ENCODE peak calls at places on chromosomes 1 and 21, in five cellular contexts. T is A549, W is endothelial cell of umbilical vein, V is PC-9, R is mammary epithelial cell. D is an unnamed sample.
A peak's percentile ranks its signal among the peaks of the same experiment; 100 is the strongest.

GRCh38 chr1:188986751-188987417 is 1490.8 kb downstream of the BRINP3 start:
- DNase-seq in W (no peak), T (no peak), V (no peak), R (no peak), D (no peak)

GRCh38 chr21:37454869-37455503 is 88.4 kb downstream of the DYRK1A start:
- DNase-seq in W (no peak), V (peak; percentile 7), T (no peak), R (no peak), D (no peak)

GRCh38 chr1:111505641-111506119 is 2.2 kb upstream of the ADORA3 start:
- DNase-seq in T (no peak), R (no peak), V (no peak), W (no peak), D (no peak)

GRCh38 chr1:214074477-214074876 is 86.7 kb downstream of the PROX1 start:
- DNase-seq in T (no peak), V (no peak), R (no peak), W (peak; percentile 5), D (no peak)

GRCh38 chr1:5493708-5494390 is 498.4 kb downstream of the NPHP4 start:
- DNase-seq in R (no peak), V (no peak), T (no peak), W (no peak), D (no peak)

GRCh38 chr1:44655609-44656008 is 18.7 kb downstream of the TMEM53 start:
- DNase-seq in T (peak; percentile 22), W (peak; percentile 26), V (peak; percentile 41), R (no peak), D (no peak)

GRCh38 chr1:182301467-182302198 is 90.0 kb downstream of the GLUL start:
- DNase-seq in R (peak; percentile 80), T (no peak), W (no peak), V (no peak), D (peak; percentile 56)

GRCh38 chr1:211825990-211826389 is 4.6 kb downstream of the LPGAT1 start:
- DNase-seq in T (no peak), R (peak; percentile 17), V (no peak), W (no peak), D (peak; percentile 81)

GRCh38 chr21:41141031-41141457 is 26.9 kb upstream of the BACE2 start:
- DNase-seq in W (peak; percentile 40), R (peak; percentile 69), T (no peak), V (peak; percentile 52), D (no peak)

GRCh38 chr1:178540646-178541045 is 27.7 kb downstream of the TEX35 start:
- DNase-seq in V (no peak), T (no peak), W (no peak), R (peak; percentile 36), D (peak; percentile 79)

GRCh38 chr21:15522148-15522547 is 207.6 kb upstream of the USP25 start:
- DNase-seq in V (no peak), T (no peak), R (no peak), W (no peak), D (no peak)

GRCh38 chr21:35743571-35743970 is 316.8 kb downstream of the SETD4 start:
- DNase-seq in R (peak; percentile 45), W (no peak), V (no peak), T (no peak), D (peak; percentile 21)

GRCh38 chr1:38029081-38029681 is 16.6 kb downstream of the UTP11 start:
- DNase-seq in W (no peak), V (no peak), R (no peak), T (no peak), D (peak; percentile 46)

GRCh38 chr1:63634471-63634870 is 41.3 kb downstream of the PGM1 start:
- DNase-seq in T (no peak), V (no peak), R (no peak), W (no peak), D (no peak)

GRCh38 chr1:5953386-5953785 is 38.8 kb downstream of the NPHP4 start:
- DNase-seq in T (no peak), W (no peak), V (no peak), R (no peak), D (no peak)

GRCh38 chr1:45682942-45683341 is 3.4 kb downstream of the GPBP1L1 start:
- DNase-seq in W (no peak), T (no peak), V (no peak), R (no peak), D (no peak)

GRCh38 chr21:17089121-17089520 is 423.7 kb upstream of the CXADR start:
- DNase-seq in T (no peak), V (no peak), R (no peak), W (peak; percentile 4), D (peak; percentile 60)

GRCh38 chr1:94120983-94121382 is at the start of gene ABCA4:
- DNase-seq in R (no peak), T (no peak), V (no peak), W (no peak), D (no peak)

GRCh38 chr1:227893696-227894305 is 53.9 kb downstream of the WNT9A start:
- DNase-seq in V (peak; percentile 87), T (no peak), W (no peak), R (peak; percentile 60), D (no peak)

GRCh38 chr1:31306278-31306677 is 9.4 kb downstream of the ZCCHC17 start:
- DNase-seq in V (no peak), W (peak; percentile 81), R (peak; percentile 89), T (peak; percentile 10), D (peak; percentile 93)

GRCh38 chr1:174692313-174692712 is 244.5 kb downstream of the GPR52 start:
- DNase-seq in V (no peak), T (peak; percentile 9), W (no peak), R (peak; percentile 5), D (peak; percentile 41)

GRCh38 chr1:193634470-193634869 is 448.1 kb upstream of the B3GALT2 start:
- DNase-seq in V (no peak), R (no peak), T (no peak), W (no peak), D (no peak)
- H3K4me2 ChIP-seq in V (no peak overlapping the region), R (no peak overlapping the region), T (no peak overlapping the region), W (no peak overlapping the region), D (no peak overlapping the region)

GRCh38 chr21:38925923-38926322 is 120.2 kb downstream of the ETS2 start:
- DNase-seq in R (peak; percentile 84), V (peak; percentile 26), T (no peak), W (peak; percentile 33), D (peak; percentile 97)
- H3K4me3 ChIP-seq in R (peak overlapping the region; percentile 10), V (peak overlapping the region; percentile 26), T (no peak overlapping the region), W (no peak overlapping the region), D (no peak overlapping the region)

DNA sequence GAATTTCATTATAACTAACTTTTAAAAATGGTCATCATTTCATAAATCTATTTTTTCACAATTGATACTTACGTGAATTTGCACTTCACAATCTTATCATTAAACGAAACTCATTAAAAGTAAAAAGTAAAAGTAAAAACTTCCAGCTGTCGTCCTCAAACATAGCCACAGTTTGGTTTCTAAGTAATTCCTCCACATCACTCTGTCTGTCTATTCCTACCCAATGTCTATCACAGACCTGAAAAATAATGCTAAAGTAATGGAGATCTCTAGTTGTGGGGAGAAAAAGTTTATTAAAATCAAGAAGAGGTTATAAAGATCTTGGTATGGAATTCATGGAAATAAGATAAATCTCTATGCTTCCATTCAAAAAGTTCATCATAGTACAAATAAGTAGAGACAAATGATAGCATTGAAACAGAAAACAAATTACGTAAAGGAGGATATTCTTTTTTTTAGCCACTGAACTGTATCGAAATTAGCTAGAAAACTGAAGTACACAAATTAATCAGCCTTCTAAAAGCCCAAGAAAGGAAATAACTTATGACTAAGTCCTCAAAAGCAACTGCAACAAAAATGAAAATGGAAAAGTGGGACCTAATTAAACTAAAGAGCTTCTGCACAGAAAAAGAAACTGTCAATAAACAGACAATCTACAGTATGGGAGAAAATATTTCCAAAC is 148.6 kb downstream of the TIAM1 start:
- DNase-seq in V (no peak), R (no peak), T (no peak), W (no peak), D (no peak)
- H3K4me2 ChIP-seq in V (no peak overlapping the region), R (no peak overlapping the region), T (no peak overlapping the region), W (no peak overlapping the region), D (no peak overlapping the region)

GRCh38 chr1:3542635-3543034 is 68.7 kb downstream of the MEGF6 start:
- DNase-seq in V (no peak), R (no peak), T (no peak), W (no peak), D (no peak)

GRCh38 chr1:3543076-3544049 is 67.9 kb downstream of the MEGF6 start:
- DNase-seq in V (peak; percentile 97), T (peak; percentile 50), W (peak; percentile 29), R (peak; percentile 55), D (peak; percentile 74)

GRCh38 chr1:3545363-3546047 is 65.8 kb downstream of the MEGF6 start:
- DNase-seq in R (no peak), T (no peak), W (no peak), V (no peak), D (no peak)

GRCh38 chr1:3546048-3546384 is 65.3 kb downstream of the MEGF6 start:
- DNase-seq in T (no peak), R (no peak), W (no peak), V (no peak), D (no peak)

GRCh38 chr1:3544050-3544977 is 67.0 kb downstream of the MEGF6 start:
- DNase-seq in R (no peak), V (no peak), W (no peak), T (no peak), D (no peak)
- H3K4me3 ChIP-seq in R (no peak overlapping the region), V (peak overlapping the region; percentile 52), W (no peak overlapping the region), T (no peak overlapping the region), D (no peak overlapping the region)

DNA sequence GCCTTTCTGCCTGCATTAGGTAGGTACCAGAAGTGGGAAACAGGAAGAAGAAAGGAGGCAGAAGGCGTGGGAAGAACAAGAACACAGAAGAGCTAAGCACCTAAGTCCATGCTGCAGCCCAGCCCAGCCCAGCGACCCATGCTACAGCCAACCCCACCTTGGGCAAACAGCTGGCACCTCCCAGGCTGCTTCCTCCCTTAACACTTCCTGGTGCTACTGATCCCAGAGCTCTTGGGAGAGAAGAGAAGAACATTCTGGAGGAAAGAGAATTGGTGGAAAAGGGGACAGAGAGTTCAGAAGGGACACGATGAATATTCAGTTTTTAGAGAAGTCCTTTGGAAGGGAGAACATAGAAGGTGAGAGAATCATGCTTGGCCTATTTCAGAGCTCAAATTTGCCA is 28.5 kb downstream of the PLEKHA6 start:
- DNase-seq in W (no peak), V (peak; percentile 43), R (no peak), T (peak; percentile 82), D (no peak)
- H3K4me2 ChIP-seq in W (no peak overlapping the region), V (peak overlapping the region; percentile 50), R (no peak overlapping the region), T (peak overlapping the region; percentile 59), D (no peak overlapping the region)

GRCh38 chr1:199979071-199979470 is 48.4 kb upstream of the NR5A2 start:
- DNase-seq in W (no peak), T (no peak), V (no peak), R (no peak), D (no peak)
- H3K4me3 ChIP-seq in W (no peak overlapping the region), T (no peak overlapping the region), V (no peak overlapping the region), R (no peak overlapping the region), D (no peak overlapping the region)